ENCODE peak calls at places on chromosomes 12 and 14, in ten cellular contexts. N, M, X, W, H, T, V, P, D and A are unnamed samples.
A peak's percentile ranks its signal among the peaks of the same experiment; 100 is the strongest.

GRCh38 chr12:56953314-56953713 is 4.1 kb downstream of the RDH16 start:
- DNase-seq in D (no peak), X (no peak), H (no peak), M (no peak), P (no peak), W (no peak), V (no peak), T (no peak), N (no peak), A (no peak)

GRCh38 chr12:27984275-27984674 is 11.7 kb upstream of the PTHLH start:
- DNase-seq in V (no peak), P (no peak), T (no peak), W (no peak), M (no peak), D (no peak), H (no peak), N (no peak), X (no peak), A (no peak)

GRCh38 chr12:121093487-121093891 is 39.2 kb upstream of the P2RX7 start:
- DNase-seq in P (no peak), M (no peak), H (no peak), V (no peak), T (no peak), D (no peak), N (peak; percentile 51), X (no peak), W (no peak), A (no peak)

GRCh38 chr12:115467531-115467930 is 783.6 kb upstream of the TBX3 start:
- DNase-seq in N (no peak), W (no peak), P (no peak), H (no peak), D (no peak), M (no peak), X (no peak), T (no peak), V (no peak), A (no peak)

GRCh38 chr12:93759512-93760081 is 82.4 kb downstream of the CRADD start:
- DNase-seq in P (no peak), H (no peak), N (no peak), W (no peak), T (no peak), D (no peak), X (peak; percentile 67), M (peak; percentile 34), V (no peak), A (no peak)

GRCh38 chr12:26971963-26972362 is 33.7 kb downstream of the FGFR1OP2 start:
- DNase-seq in T (no peak), X (no peak), P (peak; percentile 72), N (no peak), M (no peak), W (no peak), H (no peak), D (no peak), V (no peak), A (no peak)

GRCh38 chr12:102948941-102949352 is 8.5 kb upstream of the ASCL1 start:
- DNase-seq in P (no peak), M (peak; percentile 60), X (peak; percentile 66), W (no peak), N (no peak), V (no peak), H (peak; percentile 62), D (peak; percentile 40), T (peak; percentile 53), A (no peak)

GRCh38 chr14:64721391-64721791 is 17.2 kb downstream of the PLEKHG3 start:
- DNase-seq in X (peak; percentile 78), D (peak; percentile 49), M (peak; percentile 70), V (peak; percentile 52), H (no peak), P (no peak), W (peak; percentile 54), N (peak; percentile 75), T (no peak), A (peak; percentile 44)

GRCh38 chr12:95004610-95005009 is 1.1 kb upstream of the NDUFA12 start:
- DNase-seq in H (no peak), W (no peak), N (no peak), P (no peak), T (peak; percentile 6), M (peak; percentile 68), D (no peak), X (no peak), V (no peak), A (no peak)

GRCh38 chr12:95003921-95004272 is 400 bp upstream of the NDUFA12 start:
- DNase-seq in H (no peak), W (no peak), V (no peak), P (no peak), N (no peak), M (no peak), D (no peak), T (no peak), X (no peak), A (no peak)

GRCh38 chr12:95006206-95006605 is 2.7 kb upstream of the NDUFA12 start:
- DNase-seq in V (no peak), M (no peak), H (no peak), D (no peak), P (no peak), T (no peak), X (no peak), N (no peak), W (no peak), A (no peak)

GRCh38 chr12:95002754-95003153 is 743 bp downstream of the NDUFA12 start:
- DNase-seq in W (no peak), V (no peak), X (no peak), M (no peak), H (no peak), N (no peak), D (no peak), P (no peak), T (no peak), A (no peak)

GRCh38 chr12:95003213-95003920 is at the start of gene NDUFA12:
- DNase-seq in M (peak; percentile 98), H (peak; percentile 94), W (peak; percentile 95), V (peak; percentile 93), T (peak; percentile 97), D (peak; percentile 88), X (peak; percentile 95), N (peak; percentile 97), P (peak; percentile 91), A (peak; percentile 77)
- TF ChIP-seq POLR2A in M (peak; percentile 96), H (peak; percentile 60), W (peak; percentile 44), V (no peak), T (peak; percentile 94), D (peak; percentile 70), X (peak; percentile 74), N (peak; percentile 67), P (peak; percentile 95), A (peak; percentile 86)

GRCh38 chr12:20366776-20367409 is 1.4 kb upstream of the PDE3A start:
- DNase-seq in T (no peak), P (no peak), X (no peak), D (no peak), M (no peak), V (no peak), N (no peak), H (no peak), W (no peak), A (no peak)

GRCh38 chr12:20370001-20370381 is 1.7 kb downstream of the PDE3A start:
- DNase-seq in V (no peak), H (no peak), X (peak; percentile 38), D (no peak), W (peak; percentile 32), P (no peak), N (peak; percentile 84), M (no peak), T (peak; percentile 52), A (no peak)

GRCh38 chr12:20369164-20370000 is 1.0 kb downstream of the PDE3A start:
- DNase-seq in V (no peak), T (peak; percentile 81), M (peak; percentile 85), H (no peak), D (peak; percentile 44), P (no peak), W (peak; percentile 71), N (peak; percentile 94), X (peak; percentile 49), A (no peak)

GRCh38 chr12:20367731-20368652 is at the start of gene PDE3A:
- DNase-seq in M (peak; percentile 91), W (peak; percentile 66), X (peak; percentile 44), V (no peak), P (no peak), T (peak; percentile 71), D (peak; percentile 29), N (peak; percentile 90), H (no peak), A (peak; percentile 62)

GRCh38 chr12:20368653-20369163 is 371 bp downstream of the PDE3A start:
- DNase-seq in V (no peak), M (peak; percentile 72), T (peak; percentile 62), H (no peak), X (no peak), N (peak; percentile 78), W (peak; percentile 40), D (no peak), P (no peak), A (no peak)
- TF ChIP-seq POLR2A in V (no peak), M (no peak), T (no peak), H (no peak), X (no peak), N (no peak), W (no peak), D (no peak), P (no peak), A (no peak)

GRCh38 chr12:111448266-111448830 is 42.6 kb downstream of the SH2B3 start:
- DNase-seq in X (peak; percentile 25), V (no peak), P (no peak), M (peak; percentile 6), D (no peak), N (peak; percentile 38), H (peak; percentile 9), T (no peak), W (no peak), A (no peak)
- TF ChIP-seq POLR2A in X (no peak), V (no peak), P (no peak), M (no peak), D (no peak), N (no peak), H (no peak), T (no peak), W (no peak), A (no peak)

GRCh38 chr12:52057614-52057939 is 6.3 kb downstream of the NR4A1 start:
- DNase-seq in M (no peak), X (no peak), N (no peak), D (no peak), V (no peak), H (no peak), P (no peak), W (no peak), T (no peak), A (no peak)

GRCh38 chr12:52056801-52057613 is 5.8 kb downstream of the NR4A1 start:
- DNase-seq in X (no peak), H (no peak), T (no peak), V (no peak), P (no peak), D (no peak), W (peak; percentile 63), M (no peak), N (peak; percentile 87), A (no peak)

GRCh38 chr12:52054231-52054837 is 3.1 kb downstream of the NR4A1 start:
- DNase-seq in X (no peak), N (peak; percentile 84), P (no peak), M (no peak), W (peak; percentile 33), V (no peak), D (no peak), H (no peak), T (no peak), A (no peak)

GRCh38 chr12:52054838-52055741 is 3.8 kb downstream of the NR4A1 start:
- DNase-seq in P (no peak), W (peak; percentile 22), M (no peak), T (no peak), D (no peak), H (no peak), N (peak; percentile 82), V (no peak), X (no peak), A (no peak)

DNA sequence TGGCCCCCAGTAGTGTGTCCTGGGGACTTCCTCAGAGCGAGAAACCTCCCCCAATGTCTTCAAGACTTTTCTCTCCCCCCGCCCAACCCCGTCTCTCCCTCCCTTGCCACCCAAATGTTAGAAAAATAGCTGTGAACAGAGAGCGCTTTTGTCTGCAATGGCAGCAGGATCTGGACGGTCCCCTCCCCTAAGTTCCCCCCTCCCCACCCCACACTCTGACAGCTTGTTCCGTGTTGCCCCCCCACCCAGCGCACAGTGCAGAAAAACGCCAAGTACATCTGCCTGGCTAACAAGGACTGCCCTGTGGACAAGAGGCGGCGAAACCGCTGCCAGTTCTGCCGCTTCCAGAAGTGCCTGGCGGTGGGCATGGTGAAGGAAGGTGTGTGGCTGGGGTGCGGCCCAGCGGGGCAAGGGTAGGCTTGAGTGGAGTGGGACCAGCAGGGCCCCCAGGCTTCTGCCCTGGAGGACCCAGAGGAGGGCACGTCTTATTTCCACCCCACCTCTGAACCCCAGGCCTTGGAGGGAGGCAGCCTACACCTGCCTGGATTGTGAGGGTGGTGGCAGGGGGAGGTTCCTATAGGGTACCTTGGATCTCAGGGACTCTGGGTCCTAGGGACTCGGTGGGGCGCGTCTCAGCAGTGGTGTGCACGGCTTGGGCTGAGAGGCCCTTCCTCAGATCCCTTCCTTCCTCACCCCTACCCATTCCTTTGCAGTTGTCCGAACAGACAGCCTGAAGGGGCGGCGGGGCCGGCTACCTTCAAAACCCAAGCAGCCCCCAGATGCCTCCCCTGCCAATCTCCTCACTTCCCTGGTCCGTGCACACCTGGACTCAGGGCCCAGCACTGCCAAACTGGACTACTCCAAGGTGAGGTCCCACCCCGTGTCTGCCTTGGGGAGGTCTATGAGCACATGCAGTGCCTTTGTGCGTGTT is 4.8 kb downstream of the NR4A1 start:
- DNase-seq in V (no peak), T (no peak), X (no peak), D (peak; percentile 46), N (peak; percentile 85), H (no peak), P (no peak), M (no peak), W (peak; percentile 27), A (no peak)
- TF ChIP-seq POLR2A in V (no peak), T (no peak), X (no peak), D (peak; percentile 35), N (no peak), H (no peak), P (no peak), M (no peak), W (no peak), A (no peak)